ENCODE peak calls at places on chromosome 6, in five cellular contexts. One of them, this sample, is unnamed.

GRCh38 chr6:154852700-154853099 is 119.5 kb downstream of the SCAF8 start:
- DNase-seq in amygdala: no peak
- DNase-seq in hypothalamus: no peak
- DNase-seq in GM23338: no peak
- DNase-seq in HTR-8/SVneo: peak
- DNase-seq in this sample: no peak

GRCh38 chr6:167547751-167548150 is 222.9 kb downstream of the TTLL2 start:
- DNase-seq in GM23338: no peak
- DNase-seq in HTR-8/SVneo: no peak
- DNase-seq in hypothalamus: no peak
- DNase-seq in amygdala: no peak
- DNase-seq in this sample: no peak

GRCh38 chr6:52426667-52427066 is 6.5 kb downstream of the EFHC1 start:
- DNase-seq in amygdala: no peak
- DNase-seq in GM23338: no peak
- DNase-seq in hypothalamus: no peak
- DNase-seq in HTR-8/SVneo: no peak
- DNase-seq in this sample: no peak

GRCh38 chr6:150638286-150638685 is 38.6 kb downstream of the PLEKHG1 start:
- DNase-seq in hypothalamus: no peak
- DNase-seq in HTR-8/SVneo: no peak
- DNase-seq in amygdala: no peak
- DNase-seq in GM23338: no peak
- DNase-seq in this sample: no peak

GRCh38 chr6:93784794-93785757 is 365.7 kb upstream of the EPHA7 start:
- DNase-seq in hypothalamus: no peak
- DNase-seq in HTR-8/SVneo: no peak
- DNase-seq in amygdala: no peak
- DNase-seq in GM23338: no peak
- DNase-seq in this sample: no peak

GRCh38 chr6:162856885-162857284 is 129.1 kb downstream of the PACRG start:
- DNase-seq in hypothalamus: no peak
- DNase-seq in amygdala: peak
- DNase-seq in HTR-8/SVneo: peak
- DNase-seq in GM23338: peak
- DNase-seq in this sample: peak

GRCh38 chr6:117908246-117909107 is 1.4 kb downstream of the SLC35F1 start:
- DNase-seq in HTR-8/SVneo: no peak
- DNase-seq in amygdala: no peak
- DNase-seq in hypothalamus: no peak
- DNase-seq in GM23338: peak
- DNase-seq in this sample: peak

GRCh38 chr6:121826156-121826810 is 390.8 kb downstream of the GJA1 start:
- DNase-seq in amygdala: no peak
- DNase-seq in hypothalamus: no peak
- DNase-seq in HTR-8/SVneo: peak
- DNase-seq in GM23338: no peak
- DNase-seq in this sample: no peak

GRCh38 chr6:142845143-142845571 is 99.8 kb downstream of the HIVEP2 start:
- DNase-seq in hypothalamus: no peak
- DNase-seq in amygdala: no peak
- DNase-seq in HTR-8/SVneo: no peak
- DNase-seq in GM23338: no peak
- DNase-seq in this sample: no peak

GRCh38 chr6:135423649-135424128 is 73.9 kb downstream of the AHI1 start:
- DNase-seq in hypothalamus: no peak
- DNase-seq in amygdala: no peak
- DNase-seq in HTR-8/SVneo: peak
- DNase-seq in GM23338: peak
- DNase-seq in this sample: no peak

GRCh38 chr6:46655803-46656202 is 3.0 kb downstream of the SLC25A27 start:
- DNase-seq in HTR-8/SVneo: no peak
- DNase-seq in hypothalamus: no peak
- DNase-seq in GM23338: peak
- DNase-seq in amygdala: no peak
- DNase-seq in this sample: no peak

GRCh38 chr6:148700713-148701392 is 46.0 kb upstream of the UST start:
- DNase-seq in amygdala: peak
- DNase-seq in GM23338: peak
- DNase-seq in HTR-8/SVneo: no peak
- DNase-seq in hypothalamus: no peak
- DNase-seq in this sample: peak

GRCh38 chr6:107185570-107185969 is 70.3 kb upstream of the BEND3 start:
- DNase-seq in GM23338: peak
- DNase-seq in hypothalamus: no peak
- DNase-seq in amygdala: no peak
- DNase-seq in HTR-8/SVneo: peak
- DNase-seq in this sample: no peak

GRCh38 chr6:26249709-26249958 is 115.4 kb upstream of the BTN3A2 start:
- DNase-seq in hypothalamus: no peak
- DNase-seq in GM23338: no peak
- DNase-seq in HTR-8/SVneo: no peak
- DNase-seq in amygdala: no peak
- DNase-seq in this sample: no peak

GRCh38 chr6:137850137-137850714 is 16.8 kb upstream of the TNFAIP3 start:
- DNase-seq in amygdala: no peak
- DNase-seq in hypothalamus: no peak
- DNase-seq in HTR-8/SVneo: no peak
- DNase-seq in GM23338: no peak
- DNase-seq in this sample: no peak

GRCh38 chr6:142671791-142672190 is 273.2 kb downstream of the HIVEP2 start:
- DNase-seq in HTR-8/SVneo: no peak
- DNase-seq in GM23338: no peak
- DNase-seq in amygdala: no peak
- DNase-seq in hypothalamus: no peak
- DNase-seq in this sample: no peak

GRCh38 chr6:37135835-37136694 is 33.9 kb upstream of the PIM1 start:
- DNase-seq in amygdala: no peak
- DNase-seq in GM23338: no peak
- DNase-seq in HTR-8/SVneo: no peak
- DNase-seq in hypothalamus: no peak
- DNase-seq in this sample: no peak

GRCh38 chr6:20217900-20218299 is 5.6 kb upstream of the MBOAT1 start:
- DNase-seq in HTR-8/SVneo: no peak
- DNase-seq in GM23338: no peak
- DNase-seq in amygdala: no peak
- DNase-seq in hypothalamus: no peak
- DNase-seq in this sample: no peak

GRCh38 chr6:112183271-112183671 is 71.1 kb downstream of the LAMA4 start:
- DNase-seq in GM23338: no peak
- DNase-seq in hypothalamus: no peak
- DNase-seq in HTR-8/SVneo: no peak
- DNase-seq in amygdala: no peak
- DNase-seq in this sample: no peak

GRCh38 chr6:42702200-42702599 is 20.2 kb downstream of the PRPH2 start:
- DNase-seq in amygdala: no peak
- DNase-seq in GM23338: no peak
- DNase-seq in hypothalamus: no peak
- DNase-seq in HTR-8/SVneo: peak
- DNase-seq in this sample: no peak

GRCh38 chr6:52161689-52162438 is 24.3 kb upstream of the IL17A start:
- DNase-seq in amygdala: no peak
- DNase-seq in hypothalamus: no peak
- DNase-seq in GM23338: no peak
- DNase-seq in HTR-8/SVneo: no peak
- DNase-seq in this sample: no peak

GRCh38 chr6:143896096-143896880 is 32.0 kb downstream of the ZC2HC1B start:
- DNase-seq in HTR-8/SVneo: no peak
- DNase-seq in GM23338: no peak
- DNase-seq in hypothalamus: no peak
- DNase-seq in amygdala: no peak
- DNase-seq in this sample: no peak

GRCh38 chr6:163339466-163339865 is 75.1 kb upstream of the QKI start:
- DNase-seq in hypothalamus: no peak
- DNase-seq in GM23338: no peak
- DNase-seq in amygdala: no peak
- DNase-seq in HTR-8/SVneo: no peak
- DNase-seq in this sample: no peak

GRCh38 chr6:1885576-1886003 is 275.9 kb downstream of the FOXC1 start:
- DNase-seq in HTR-8/SVneo: no peak
- DNase-seq in amygdala: no peak
- DNase-seq in hypothalamus: no peak
- DNase-seq in GM23338: no peak
- DNase-seq in this sample: no peak

GRCh38 chr6:129105793-129106192 is 222.9 kb downstream of the LAMA2 start:
- DNase-seq in GM23338: no peak
- DNase-seq in hypothalamus: no peak
- DNase-seq in HTR-8/SVneo: no peak
- DNase-seq in amygdala: no peak
- DNase-seq in this sample: no peak

GRCh38 chr6:13183446-13184088 is 144.8 kb downstream of the TBC1D7 start:
- DNase-seq in GM23338: no peak
- DNase-seq in amygdala: no peak
- DNase-seq in HTR-8/SVneo: no peak
- DNase-seq in hypothalamus: no peak
- DNase-seq in this sample: no peak

GRCh38 chr6:157533397-157533814 is 152.4 kb downstream of the ZDHHC14 start:
- DNase-seq in GM23338: peak
- DNase-seq in amygdala: no peak
- DNase-seq in hypothalamus: no peak
- DNase-seq in HTR-8/SVneo: no peak
- DNase-seq in this sample: no peak

GRCh38 chr6:36499918-36500317 is 47.4 kb downstream of the STK38 start:
- DNase-seq in GM23338: no peak
- DNase-seq in amygdala: no peak
- DNase-seq in HTR-8/SVneo: no peak
- DNase-seq in hypothalamus: no peak
- DNase-seq in this sample: no peak

GRCh38 chr6:20946037-20946436 is 411.8 kb downstream of the CDKAL1 start:
- DNase-seq in amygdala: no peak
- DNase-seq in HTR-8/SVneo: no peak
- DNase-seq in GM23338: peak
- DNase-seq in hypothalamus: no peak
- DNase-seq in this sample: no peak

GRCh38 chr6:33851959-33852358 is 48.2 kb upstream of the MLN start:
- DNase-seq in amygdala: no peak
- DNase-seq in GM23338: peak
- DNase-seq in hypothalamus: no peak
- DNase-seq in HTR-8/SVneo: peak
- DNase-seq in this sample: no peak

GRCh38 chr6:15879372-15880261 is 216.8 kb upstream of the DTNBP1 start:
- DNase-seq in hypothalamus: no peak
- DNase-seq in amygdala: no peak
- DNase-seq in HTR-8/SVneo: peak
- DNase-seq in GM23338: no peak
- DNase-seq in this sample: no peak

GRCh38 chr6:101083533-101084172 is 202.5 kb upstream of the ASCC3 start:
- DNase-seq in amygdala: no peak
- DNase-seq in hypothalamus: no peak
- DNase-seq in HTR-8/SVneo: peak
- DNase-seq in GM23338: peak
- DNase-seq in this sample: no peak

GRCh38 chr6:119978274-119978889 is 628.8 kb upstream of the MAN1A1 start:
- DNase-seq in hypothalamus: no peak
- DNase-seq in HTR-8/SVneo: no peak
- DNase-seq in GM23338: peak
- DNase-seq in amygdala: no peak
- DNase-seq in this sample: no peak